ENCODE peak calls at places on chromosomes 16 and 17, in five cellular contexts. G is H1, P is ascending aorta, T is cardiac fibroblast, X is brain microvascular endothelial cell. L is an unnamed sample.

GRCh38 chr17:8004899-8005298 is 2.5 kb downstream of the GUCY2D start:
- DNase-seq in P (no peak), G (no peak), T (peak), X (peak), L (no peak)

GRCh38 chr17:20941872-20942271 is 100.9 kb downstream of the USP22 start:
- DNase-seq in T (no peak), G (no peak), P (no peak), X (no peak), L (no peak)

GRCh38 chr17:31778538-31778937 is 80.5 kb downstream of the COPRS start:
- DNase-seq in G (no peak), T (no peak), P (no peak), X (no peak), L (no peak)

GRCh38 chr17:50728881-50729765 is 9.7 kb downstream of the LUC7L3 start:
- DNase-seq in X (no peak), P (no peak), T (no peak), G (no peak), L (no peak)

GRCh38 chr17:75542728-75543336 is 17.3 kb downstream of the LLGL2 start:
- DNase-seq in T (no peak), G (no peak), X (no peak), P (no peak), L (no peak)

GRCh38 chr17:50426814-50427787 is 1.1 kb downstream of the ACSF2 start:
- DNase-seq in X (peak), T (peak), P (no peak), G (peak), L (no peak)

GRCh38 chr16:31386157-31386984 is 6.8 kb upstream of the ITGAD start:
- DNase-seq in X (peak), G (no peak), P (no peak), T (peak), L (no peak)

GRCh38 chr17:28443901-28444638 is 29.4 kb upstream of the SLC13A2 start:
- DNase-seq in T (no peak), P (no peak), X (no peak), G (no peak), L (no peak)

GRCh38 chr17:41390411-41390938 is 6.9 kb downstream of the KRT31 start:
- DNase-seq in T (no peak), X (no peak), G (no peak), P (no peak), L (no peak)

GRCh38 chr16:1349351-1349750 is 2.3 kb downstream of the TSR3 start:
- DNase-seq in T (no peak), G (no peak), P (no peak), X (no peak), L (no peak)
- TF ChIP-seq CTCF in T (no peak), G (no peak), P (no peak), X (no peak), L (no peak)

GRCh38 chr16:56625943-56626654 is 518 bp downstream of the MT1E start:
- DNase-seq in G (no peak), P (peak), T (peak), X (peak), L (no peak)

GRCh38 chr16:56629531-56629930 is 2.9 kb upstream of the MT1M start:
- DNase-seq in P (no peak), G (no peak), T (no peak), X (no peak), L (peak)

GRCh38 chr16:56630134-56630533 is 2.3 kb upstream of the MT1M start:
- DNase-seq in P (no peak), T (no peak), X (no peak), G (no peak), L (no peak)

GRCh38 chr16:56626685-56627084 is 1.1 kb downstream of the MT1E start:
- DNase-seq in T (no peak), G (no peak), P (no peak), X (no peak), L (no peak)

DNA sequence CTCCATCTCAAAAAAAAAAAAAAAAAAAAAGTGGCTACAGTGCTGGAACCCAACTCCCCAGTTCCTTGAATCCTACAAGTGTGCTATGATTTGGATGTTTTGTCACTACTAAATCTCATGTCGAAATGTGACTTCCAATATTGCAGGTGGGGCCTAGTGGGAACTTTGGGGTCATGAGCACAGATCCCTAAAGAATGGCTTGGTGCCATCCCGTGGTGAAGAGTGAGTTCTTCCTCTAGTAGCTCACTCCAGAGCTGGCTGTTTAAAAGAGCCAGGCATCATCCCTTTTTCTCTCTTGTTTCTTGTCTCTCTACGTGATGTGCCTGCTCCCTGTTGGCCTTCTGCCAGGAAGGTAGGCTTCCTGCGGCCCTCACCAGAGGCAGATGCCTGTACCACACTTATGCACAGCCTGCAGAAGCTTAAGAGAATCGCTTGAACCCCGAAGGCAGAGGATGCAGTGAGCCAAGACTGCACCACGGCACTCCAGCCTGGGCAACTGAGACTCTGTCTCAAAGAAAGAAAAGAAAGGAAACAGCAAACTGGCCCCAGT is 3.0 kb downstream of the MT1E start:
- DNase-seq in T (peak), P (no peak), X (no peak), G (no peak), L (no peak)
- TF ChIP-seq CTCF in T (no peak), P (no peak), X (no peak), G (no peak), L (no peak)

DNA sequence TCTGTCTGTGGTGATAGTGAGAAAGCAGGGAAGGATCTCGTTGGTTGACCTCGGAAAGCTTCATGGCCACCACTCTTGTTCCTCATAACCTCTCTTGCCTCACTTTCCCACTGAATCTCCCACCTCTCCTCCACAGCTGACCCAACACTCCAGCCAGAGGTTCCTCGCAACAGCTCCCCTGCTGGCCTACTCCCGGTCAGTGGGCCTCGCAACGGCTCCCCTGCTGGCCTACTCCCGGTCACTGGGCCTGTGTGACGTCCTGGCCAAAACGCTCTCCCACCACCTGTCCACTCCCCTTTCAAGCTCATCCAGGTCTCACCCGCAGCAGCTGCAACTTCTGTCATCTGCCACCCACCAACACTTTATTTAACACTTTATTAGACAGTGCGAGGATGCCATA is 149.1 kb downstream of the VPS53 start:
- DNase-seq in X (no peak), T (no peak), G (peak), P (no peak), L (no peak)
- TF ChIP-seq CTCF in X (peak), T (peak), G (peak), P (no peak), L (no peak)

DNA sequence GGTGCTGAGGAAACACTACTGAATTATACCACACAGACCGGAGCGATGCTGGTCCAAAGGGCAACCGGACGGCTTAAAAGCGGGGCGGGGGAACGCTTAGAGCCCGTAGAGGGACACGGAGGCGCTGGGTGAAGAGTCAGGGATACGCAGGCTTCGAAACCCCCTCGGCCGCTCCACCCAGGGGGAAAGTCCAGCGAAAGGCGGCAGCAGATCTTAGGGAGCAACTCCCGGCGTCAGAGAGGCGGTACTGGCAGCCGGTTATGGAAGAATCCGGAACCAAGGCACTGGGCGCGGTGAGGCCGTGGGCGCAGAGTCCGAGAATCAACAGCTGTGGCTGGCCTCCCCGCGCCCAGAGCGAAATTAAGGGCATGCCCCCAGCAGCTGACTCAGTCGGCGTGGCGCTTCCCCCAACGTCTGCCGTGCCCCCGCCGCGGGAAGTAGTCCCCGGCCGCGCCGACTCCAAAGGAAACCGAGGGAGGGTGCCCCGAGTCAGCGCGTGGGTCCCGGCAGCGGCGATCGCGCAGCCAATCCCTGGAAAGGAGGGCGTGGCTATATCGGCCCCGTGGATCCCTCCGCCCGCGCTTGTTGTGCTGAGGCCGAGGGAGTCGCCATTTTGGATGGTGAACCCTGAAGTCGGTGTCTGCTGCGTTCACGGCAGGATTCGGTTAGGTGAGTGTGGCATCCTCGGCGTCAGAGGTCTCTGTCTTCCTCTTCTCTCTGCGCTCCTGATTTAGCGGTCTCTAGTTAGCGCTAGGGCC is at the start of gene IST1:
- DNase-seq in P (peak), X (peak), G (peak), T (peak), L (peak)
- TF ChIP-seq CTCF in P (no peak), X (no peak), G (no peak), T (no peak), L (no peak)

L was measured in D721Med.